ENCODE peak calls at places on chromosomes 2 and 18, in four cellular contexts. V, D, S and T are unnamed samples.

GRCh38 chr18:48023334-48024008 is 93.0 kb upstream of the SMAD2 start:
- DNase-seq in V (peak; percentile 74), D (peak; percentile 37), S (peak; percentile 65), T (peak; percentile 66)

GRCh38 chr18:49893036-49893435 is 79.7 kb upstream of the ACAA2 start:
- DNase-seq in V (no peak), D (no peak), S (no peak), T (no peak)

GRCh38 chr2:205701509-205701908 is 19.2 kb downstream of the NRP2 start:
- DNase-seq in V (no peak), D (no peak), S (peak; percentile 69), T (no peak)

GRCh38 chr18:35577045-35577848 is 4.3 kb upstream of the GALNT1 start:
- DNase-seq in V (no peak), D (no peak), S (no peak), T (no peak)

GRCh38 chr2:118177932-118178331 is 89.7 kb downstream of the INSIG2 start:
- DNase-seq in V (no peak), D (no peak), S (no peak), T (no peak)

GRCh38 chr2:17830053-17831034 is 14.1 kb downstream of the MSGN1 start:
- DNase-seq in V (peak; percentile 87), D (peak; percentile 89), S (peak; percentile 82), T (peak; percentile 42)

GRCh38 chr2:232885264-232885961 is 15.3 kb downstream of the SNORC start:
- DNase-seq in V (no peak), D (no peak), S (no peak), T (peak; percentile 62)

GRCh38 chr2:180962727-180963312 is 17.6 kb upstream of the UBE2E3 start:
- DNase-seq in V (no peak), D (no peak), S (no peak), T (no peak)

GRCh38 chr18:74652392-74652988 is 54.8 kb downstream of the ZNF407 start:
- DNase-seq in V (peak; percentile 67), D (no peak), S (peak; percentile 64), T (no peak)

GRCh38 chr18:48279312-48279711 is 129.9 kb downstream of the ZBTB7C start:
- DNase-seq in V (no peak), D (no peak), S (no peak), T (no peak)

GRCh38 chr2:27306657-27307544 is 1.3 kb downstream of the UCN start:
- DNase-seq in V (no peak), D (no peak), S (peak; percentile 39), T (no peak)

GRCh38 chr18:60675801-60676200 is 303.2 kb upstream of the MC4R start:
- DNase-seq in V (no peak), D (no peak), S (no peak), T (no peak)

GRCh38 chr18:10805587-10806088 is 279.8 kb downstream of the NAPG start:
- DNase-seq in V (no peak), D (no peak), S (no peak), T (no peak)

GRCh38 chr2:160207804-160208661 is 8.0 kb upstream of the ITGB6 start:
- DNase-seq in V (peak; percentile 89), D (peak; percentile 88), S (peak; percentile 98), T (peak; percentile 47)

GRCh38 chr2:23211987-23212583 is 172.9 kb upstream of the KLHL29 start:
- DNase-seq in V (no peak), D (peak; percentile 25), S (no peak), T (no peak)

GRCh38 chr2:237687666-237688065 is 60.3 kb downstream of the LRRFIP1 start:
- DNase-seq in V (peak; percentile 97), D (peak; percentile 83), S (peak; percentile 100), T (no peak)

GRCh38 chr2:121502246-121502645 is 28.4 kb upstream of the RNU4ATAC start:
- DNase-seq in V (peak; percentile 22), D (no peak), S (peak; percentile 81), T (no peak)

GRCh38 chr18:7568426-7568825 is 1.3 kb downstream of the PTPRM start:
- DNase-seq in V (peak; percentile 44), D (peak; percentile 9), S (peak; percentile 54), T (peak; percentile 40)

GRCh38 chr2:105502625-105503334 is 103.9 kb upstream of the FHL2 start:
- DNase-seq in V (no peak), D (no peak), S (peak; percentile 73), T (no peak)

GRCh38 chr2:68603059-68603458 is 40.3 kb upstream of the PROKR1 start:
- DNase-seq in V (no peak), D (no peak), S (no peak), T (no peak)

GRCh38 chr2:151570191-151570590 is 160.5 kb downstream of the RIF1 start:
- DNase-seq in V (no peak), D (no peak), S (no peak), T (no peak)

GRCh38 chr2:177325554-177325953 is 61.0 kb upstream of the NFE2L2 start:
- DNase-seq in V (peak; percentile 35), D (no peak), S (peak; percentile 57), T (peak; percentile 26)

GRCh38 chr18:9849407-9849961 is 36.3 kb upstream of the TXNDC2 start:
- DNase-seq in V (peak; percentile 50), D (peak; percentile 50), S (no peak), T (peak; percentile 21)

GRCh38 chr2:148887349-148888002 is 12.4 kb downstream of the KIF5C start:
- DNase-seq in V (no peak), D (no peak), S (peak; percentile 6), T (no peak)

GRCh38 chr2:29129586-29130281 is 14.5 kb downstream of the CLIP4 start:
- DNase-seq in V (peak; percentile 29), D (no peak), S (peak; percentile 54), T (no peak)

GRCh38 chr18:50793641-50794565 is 25.9 kb downstream of the MRO start:
- DNase-seq in V (no peak), D (no peak), S (no peak), T (no peak)

GRCh38 chr2:54558188-54558975 is 102.3 kb downstream of the SPTBN1 start:
- DNase-seq in V (peak; percentile 70), D (peak; percentile 84), S (peak; percentile 65), T (peak; percentile 67)

GRCh38 chr18:26175481-26175880 is 41.8 kb downstream of the PSMA8 start:
- DNase-seq in V (no peak), D (no peak), S (no peak), T (no peak)

GRCh38 chr2:215899111-215900074 is 114.0 kb downstream of the MREG start:
- DNase-seq in V (peak; percentile 88), D (no peak), S (peak; percentile 88), T (no peak)

GRCh38 chr2:154233231-154233630 is 361.5 kb downstream of the GALNT13 start:
- DNase-seq in V (no peak), D (no peak), S (no peak), T (no peak)

GRCh38 chr2:207176245-207176644 is 10.5 kb upstream of the KLF7 start:
- DNase-seq in V (no peak), D (no peak), S (no peak), T (no peak)

GRCh38 chr2:41846962-41847361 is 200.9 kb upstream of the PKDCC start:
- DNase-seq in V (no peak), D (no peak), S (no peak), T (no peak)

GRCh38 chr2:207107551-207107950 is 58.2 kb downstream of the KLF7 start:
- DNase-seq in V (no peak), D (no peak), S (no peak), T (no peak)

GRCh38 chr18:13589943-13590342 is 136.4 kb downstream of the FAM210A start:
- DNase-seq in V (no peak), D (no peak), S (no peak), T (no peak)

GRCh38 chr2:43222472-43223146 is 3.8 kb downstream of the ZFP36L2 start:
- DNase-seq in V (peak; percentile 56), D (no peak), S (peak; percentile 55), T (no peak)

GRCh38 chr2:145041706-145042105 is 521.8 kb upstream of the ZEB2 start:
- DNase-seq in V (no peak), D (no peak), S (no peak), T (no peak)

DNA sequence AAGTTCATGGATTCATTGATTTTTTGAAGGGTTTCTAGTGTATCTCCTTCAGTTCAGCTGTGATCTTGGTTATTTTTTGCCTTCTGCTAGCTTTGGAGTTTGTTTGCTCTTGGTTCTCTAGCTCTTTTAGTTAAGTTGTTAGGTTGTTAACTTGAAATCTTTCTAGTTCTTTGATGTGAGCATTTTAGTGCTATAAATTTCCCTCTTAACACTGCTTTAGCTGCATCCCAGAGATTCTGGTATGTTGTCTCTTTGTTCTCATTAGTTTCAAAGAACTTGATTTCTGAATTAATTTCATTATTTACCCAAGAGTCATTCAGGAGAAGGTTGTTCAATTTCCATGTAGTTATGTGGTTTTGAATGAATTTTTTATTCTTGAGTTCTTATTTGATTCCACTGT is 210.6 kb downstream of the IRS1 start:
- DNase-seq in V (no peak), D (no peak), S (no peak), T (no peak)
- H3K4me1 ChIP-seq in V (no peaks in the 10 kb centered on the region), D (no peaks in the 10 kb centered on the region), S (peaks cover 6% of the 10 kb centered on the region), T (no peaks in the 10 kb centered on the region)

GRCh38 chr18:77055429-77056310 is 76.9 kb downstream of the MBP start:
- DNase-seq in V (no peak), D (no peak), S (no peak), T (no peak)
- H3K4me1 ChIP-seq in V (no peaks in the 10 kb centered on the region), D (peaks cover 11% of the 10 kb centered on the region), S (peaks cover 17% of the 10 kb centered on the region), T (no peaks in the 10 kb centered on the region)

DNA sequence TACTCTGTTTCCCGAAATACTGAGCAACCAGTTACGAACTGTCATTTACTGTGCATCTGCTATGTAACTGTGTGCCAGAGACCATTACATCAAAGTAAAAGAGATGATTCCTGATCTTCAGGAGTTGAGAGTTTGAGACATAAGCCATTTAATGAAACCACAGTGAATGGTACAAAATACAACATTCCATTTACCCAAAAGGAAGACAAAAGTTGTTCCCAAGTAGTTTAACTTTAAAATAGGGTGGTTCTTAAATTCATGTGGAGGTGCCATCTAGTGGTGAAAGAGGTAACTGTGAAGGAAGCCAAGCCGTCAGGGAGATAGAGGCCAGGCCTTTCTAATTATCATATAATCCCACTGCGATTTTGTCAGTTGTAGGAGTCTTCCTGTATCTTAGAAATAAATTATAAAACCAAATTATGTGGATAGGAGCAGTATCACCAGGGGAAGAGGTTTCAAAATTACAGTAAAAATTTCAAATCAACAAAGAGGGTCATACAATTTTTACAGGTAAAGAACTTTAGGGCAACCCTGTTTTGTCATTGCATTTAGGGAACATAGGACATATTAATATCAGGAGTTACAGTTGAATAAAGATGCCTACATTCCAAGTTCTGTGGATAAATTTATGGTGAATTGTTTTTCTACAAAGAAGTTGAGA is 67.7 kb downstream of the EPAS1 start:
- DNase-seq in V (peak; percentile 76), D (peak; percentile 37), S (peak; percentile 79), T (peak; percentile 29)
- H3K4me1 ChIP-seq in V (no peaks in the 10 kb centered on the region), D (no peaks in the 10 kb centered on the region), S (peaks cover 7% of the 10 kb centered on the region), T (peaks cover 4% of the 10 kb centered on the region)

GRCh38 chr2:138277062-138277461 is 224.5 kb upstream of the SPOPL start:
- DNase-seq in V (no peak), D (no peak), S (no peak), T (no peak)

GRCh38 chr2:138275881-138276280 is 225.7 kb upstream of the SPOPL start:
- DNase-seq in V (no peak), D (no peak), S (peak; percentile 58), T (no peak)

GRCh38 chr2:138276367-138276766 is 225.2 kb upstream of the SPOPL start:
- DNase-seq in V (peak; percentile 9), D (no peak), S (peak; percentile 11), T (no peak)

GRCh38 chr2:138274421-138275291 is 226.9 kb upstream of the SPOPL start:
- DNase-seq in V (peak; percentile 15), D (peak; percentile 19), S (peak; percentile 23), T (no peak)

DNA sequence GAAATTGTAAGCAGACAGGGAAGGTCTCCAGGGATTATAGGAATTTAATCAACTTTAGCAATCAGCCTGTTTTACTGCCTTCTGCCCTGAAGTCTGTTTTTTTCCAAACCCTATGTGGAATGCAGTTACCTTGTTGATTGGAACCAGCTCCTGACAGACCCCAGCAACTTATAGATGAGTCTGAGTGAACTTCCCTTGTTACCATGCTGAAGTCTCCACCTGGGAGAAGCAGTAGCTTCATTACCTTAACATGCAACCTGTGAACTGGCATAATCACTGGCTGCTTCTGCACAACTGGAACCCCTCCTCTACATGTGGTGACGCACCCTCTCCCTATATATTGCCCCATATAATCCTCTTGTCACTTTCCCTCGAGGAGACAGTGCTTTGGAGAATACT is 226.3 kb upstream of the SPOPL start:
- DNase-seq in V (no peak), D (peak; percentile 40), S (no peak), T (no peak)
- H3K4me1 ChIP-seq in V (peaks cover 22% of the 10 kb centered on the region), D (peaks cover 4% of the 10 kb centered on the region), S (peaks cover 27% of the 10 kb centered on the region), T (no peaks in the 10 kb centered on the region)